ENCODE peak calls at places on chromosome 20, in five cellular contexts. D is psoas muscle, R is HCT116, B is IMR-90, A is mammary epithelial cell. C is an unnamed sample.

GRCh38 chr20:61954276-61955021 is 111.2 kb downstream of the TAF4 start:
- DNase-seq in A (no peak), R (no peak), D (no peak), B (no peak), C (peak)

GRCh38 chr20:4300921-4301320 is 285.6 kb upstream of the RNF24 start:
- DNase-seq in B (no peak), D (no peak), A (no peak), R (no peak), C (no peak)

GRCh38 chr20:53834044-53834442 is 236.4 kb downstream of the BCAS1 start:
- DNase-seq in D (no peak), R (no peak), A (no peak), B (no peak), C (no peak)

GRCh38 chr20:34324541-34324940 is 21.4 kb upstream of the AHCY start:
- DNase-seq in B (no peak), D (no peak), R (no peak), A (no peak), C (no peak)

GRCh38 chr20:650954-651353 is 2.0 kb downstream of the SRXN1 start:
- DNase-seq in A (no peak), D (no peak), R (no peak), B (no peak), C (no peak)

GRCh38 chr20:33437141-33437911 is 6.2 kb downstream of the SNTA1 start:
- DNase-seq in D (peak), R (no peak), A (no peak), B (peak), C (no peak)

GRCh38 chr20:4160761-4161305 is 145.5 kb upstream of the RNF24 start:
- DNase-seq in R (no peak), B (peak), D (no peak), A (no peak), C (peak)

GRCh38 chr20:1393507-1393882 is 641 bp upstream of the FKBP1A start:
- DNase-seq in B (no peak), R (no peak), D (no peak), A (no peak), C (no peak)

GRCh38 chr20:11454966-11455799 is 462.5 kb upstream of the BTBD3 start:
- DNase-seq in R (peak), A (peak), D (no peak), B (peak), C (no peak)

GRCh38 chr20:51650685-51651134 is 108.2 kb upstream of the NFATC2 start:
- DNase-seq in D (no peak), R (peak), A (peak), B (peak), C (peak)

GRCh38 chr20:35015863-35016193 is 60.2 kb downstream of the MYH7B start:
- DNase-seq in R (no peak), D (peak), A (no peak), B (no peak), C (no peak)

GRCh38 chr20:10863337-10864060 is 189.7 kb upstream of the JAG1 start:
- DNase-seq in D (no peak), A (peak), R (peak), B (peak), C (no peak)

GRCh38 chr20:36886859-36887778 is 11.2 kb downstream of the TLDC2 start:
- DNase-seq in D (peak), B (peak), A (peak), R (peak), C (peak)

GRCh38 chr20:37239026-37239451 is 22.6 kb downstream of the GHRH start:
- DNase-seq in R (no peak), A (no peak), B (peak), D (no peak), C (no peak)

GRCh38 chr20:48523191-48523757 is 304.5 kb downstream of the PREX1 start:
- DNase-seq in A (peak), D (no peak), R (peak), B (peak), C (no peak)

GRCh38 chr20:44593721-44594120 is 11.3 kb downstream of the PKIG start:
- DNase-seq in B (no peak), D (no peak), A (no peak), R (no peak), C (no peak)

GRCh38 chr20:41701596-41702350 is 83.6 kb upstream of the CHD6 start:
- DNase-seq in D (no peak), A (no peak), B (no peak), R (no peak), C (no peak)

GRCh38 chr20:41798926-41799502 is 180.8 kb upstream of the CHD6 start:
- DNase-seq in D (no peak), A (no peak), B (no peak), R (no peak), C (no peak)

GRCh38 chr20:37357481-37358365 is 11.8 kb downstream of the SRC start:
- DNase-seq in R (no peak), B (no peak), A (no peak), D (no peak), C (no peak)

GRCh38 chr20:59121714-59122376 is 41.8 kb upstream of the ZNF831 start:
- DNase-seq in A (no peak), B (no peak), R (no peak), D (no peak), C (no peak)
- H3K27ac ChIP-seq in A (no peak), B (no peak), R (no peak), D (no peak), C (no peak)

GRCh38 chr20:25279403-25279802 is 31.5 kb downstream of the PYGB start:
- DNase-seq in A (no peak), R (no peak), D (no peak), B (no peak), C (peak)
- H3K27ac ChIP-seq in A (no peak), R (no peak), D (no peak), B (no peak), C (no peak)

DNA sequence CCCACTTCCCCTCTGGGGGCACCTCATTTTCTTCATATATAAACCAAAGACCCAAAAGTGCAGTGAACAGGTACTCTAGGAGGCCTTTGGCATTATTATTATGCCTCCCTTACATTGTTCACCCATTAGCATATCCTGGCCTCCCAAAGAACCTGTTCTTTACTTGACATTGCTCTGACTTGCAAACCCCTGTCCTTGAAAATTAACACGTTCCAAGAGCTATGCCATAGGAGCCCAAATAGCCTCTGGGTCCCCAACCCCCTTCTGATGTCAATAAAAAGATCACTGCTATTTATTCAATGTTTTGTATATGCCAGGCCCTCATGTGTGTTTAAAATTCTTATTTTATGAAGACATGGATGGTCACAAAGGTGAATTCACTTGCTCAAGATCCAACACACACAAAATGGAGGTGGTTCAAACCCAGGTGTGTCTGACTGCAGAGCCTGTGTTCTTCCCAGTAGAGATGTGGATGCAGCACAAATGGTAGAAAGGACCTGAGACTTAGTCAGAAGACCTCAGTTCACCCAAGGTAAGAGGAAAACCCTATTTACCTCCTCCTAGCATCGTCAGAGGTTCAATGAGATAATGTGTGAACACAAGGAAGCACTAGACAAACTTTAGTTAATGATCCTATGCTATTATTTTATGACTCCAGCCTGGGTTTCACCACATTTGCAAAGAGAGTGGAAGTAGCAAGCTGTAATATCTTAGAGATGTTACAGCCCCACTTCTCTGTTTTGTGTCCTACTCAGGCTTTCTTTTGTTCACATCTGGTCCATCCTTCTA is 36.6 kb downstream of the BCL2L1 start:
- DNase-seq in R (no peak), B (no peak), A (no peak), D (no peak), C (no peak)
- H3K27ac ChIP-seq in R (no peak), B (no peak), A (no peak), D (no peak), C (no peak)

DNA sequence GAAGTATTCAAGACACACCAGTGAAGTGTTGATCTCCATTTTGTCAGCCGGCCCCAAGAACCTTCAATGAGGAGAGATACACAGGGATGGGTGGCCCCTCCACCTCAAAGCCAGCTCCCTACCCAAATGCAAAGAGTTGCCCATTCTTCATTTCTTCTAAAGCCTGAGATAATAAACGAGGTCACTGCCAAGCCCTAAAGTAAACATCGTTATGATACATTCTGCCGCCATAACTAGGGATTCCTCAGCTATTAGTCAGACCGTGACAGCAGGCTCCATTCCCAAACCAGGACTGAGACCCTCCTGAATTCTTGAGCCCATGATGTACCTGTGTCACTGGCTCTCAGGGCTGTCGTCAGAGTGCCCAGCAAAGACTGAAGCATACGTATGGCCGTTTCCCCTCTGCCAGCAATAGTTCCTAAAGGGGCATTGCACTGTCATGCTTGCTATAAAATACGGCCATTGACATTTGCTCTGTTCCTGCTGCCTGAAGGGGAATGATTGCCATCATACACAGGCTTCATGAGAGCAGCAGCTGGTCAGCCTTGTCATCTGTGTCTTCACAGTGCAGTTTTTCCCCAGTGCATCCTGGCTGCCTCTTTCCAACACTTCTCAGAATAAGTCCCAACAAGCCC is 41.7 kb downstream of the ISM1 start:
- DNase-seq in R (no peak), A (no peak), D (no peak), B (no peak), C (no peak)
- H3K27ac ChIP-seq in R (no peak), A (no peak), D (no peak), B (no peak), C (no peak)

GRCh38 chr20:47303736-47304135 is 52.8 kb downstream of the ZMYND8 start:
- DNase-seq in R (no peak), A (no peak), B (no peak), D (no peak), C (no peak)
- H3K27ac ChIP-seq in R (no peak), A (no peak), B (no peak), D (no peak), C (peak)

GRCh38 chr20:21643417-21643816 is 62.0 kb upstream of the PAX1 start:
- DNase-seq in B (no peak), D (no peak), R (no peak), A (peak), C (no peak)
- H3K27ac ChIP-seq in B (no peak), D (no peak), R (no peak), A (no peak), C (no peak)

GRCh38 chr20:2845607-2846006 is 5.1 kb downstream of the VPS16 start:
- DNase-seq in R (no peak), A (no peak), B (no peak), D (no peak), C (no peak)

GRCh38 chr20:2846698-2847097 is 6.2 kb downstream of the VPS16 start:
- DNase-seq in B (no peak), A (no peak), R (no peak), D (no peak), C (no peak)

GRCh38 chr20:2847802-2848201 is 7.3 kb downstream of the VPS16 start:
- DNase-seq in R (no peak), D (no peak), A (no peak), B (no peak), C (no peak)

GRCh38 chr20:2851086-2851485 is 10.5 kb downstream of the VPS16 start:
- DNase-seq in B (no peak), A (no peak), R (no peak), D (no peak), C (no peak)

DNA sequence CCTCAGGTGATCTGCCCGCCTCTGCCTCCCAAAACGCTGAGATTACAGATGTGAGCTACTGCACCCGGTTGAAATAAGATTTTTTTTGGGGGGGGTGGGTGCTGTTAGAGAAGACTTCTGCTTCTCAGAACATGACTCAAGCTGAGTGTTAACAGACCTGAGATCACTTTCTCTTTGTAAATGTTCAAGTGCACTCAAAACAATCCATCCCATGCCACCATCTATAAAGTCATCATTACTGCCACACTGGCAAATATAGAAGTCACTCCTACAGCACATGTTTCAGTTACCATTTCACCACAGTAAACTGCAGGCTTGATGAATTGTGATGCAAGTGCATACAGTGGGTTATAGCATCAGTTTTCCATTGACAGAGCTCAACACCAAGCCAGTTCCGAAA is 9.0 kb downstream of the VPS16 start:
- DNase-seq in A (no peak), D (no peak), R (no peak), B (no peak), C (no peak)
- H3K27ac ChIP-seq in A (no peak), D (no peak), R (no peak), B (no peak), C (no peak)

GRCh38 chr20:63239431-63239830 is 3.7 kb downstream of the BIRC7 start:
- DNase-seq in A (no peak), R (no peak), D (no peak), B (no peak), C (no peak)
- H3K27ac ChIP-seq in A (no peak), R (no peak), D (no peak), B (no peak), C (no peak)

GRCh38 chr20:63700199-63701050 is 4.0 kb downstream of the TNFRSF6B start:
- DNase-seq in A (no peak), D (peak), R (no peak), B (no peak), C (no peak)
- H3K27ac ChIP-seq in A (no peak), D (no peak), R (peak), B (no peak), C (peak)

GRCh38 chr20:50296450-50297375 is 106.1 kb downstream of the CEBPB start:
- DNase-seq in B (no peak), A (no peak), D (peak), R (no peak), C (no peak)
- H3K27ac ChIP-seq in B (peak), A (no peak), D (peak), R (no peak), C (peak)

C was measured in lower lobe of right lung.